ENCODE peak calls at places on chromosomes 11 and 22, in nine cellular contexts. D is posterior vena cava; T is NCI-H1105; R is stimulated activated naive CD8-positive, alpha-beta T cell treated with anti-CD3 and anti-CD28 coated beads, Interleukin-15, amount 100 ng/mL, for 72 hours; W is OCI-M1; L is GM03348; V is neural crest cell; M is NCI-H510A treated with DMSO at 0.1 percent for 48 hours; K is AG09309. U is an unnamed sample.

GRCh38 chr22:29427176-29427760 is 11.1 kb upstream of the RFPL1 start:
- DNase-seq in W (no peak), K (no peak), M (no peak), L (peak; percentile 26), T (no peak), D (no peak), R (no peak), V (no peak), U (no peak)

GRCh38 chr11:120667281-120667680 is 155.7 kb downstream of the GRIK4 start:
- DNase-seq in R (no peak), D (no peak), M (no peak), L (no peak), V (no peak), T (no peak), W (no peak), K (no peak), U (peak; percentile 7)

GRCh38 chr11:18115360-18116127 is 9.7 kb upstream of the SAAL1 start:
- DNase-seq in L (peak; percentile 84), T (peak; percentile 82), R (peak; percentile 66), K (peak; percentile 3), M (peak; percentile 62), V (peak; percentile 64), D (no peak), W (peak; percentile 70), U (peak; percentile 6)

GRCh38 chr11:104907521-104908185 is 9.4 kb upstream of the CASP12 start:
- DNase-seq in M (no peak), D (no peak), R (no peak), W (no peak), K (no peak), L (no peak), T (no peak), V (no peak), U (no peak)

GRCh38 chr11:68841718-68842426 is at the start of gene CPT1A:
- DNase-seq in R (peak; percentile 78), W (peak; percentile 97), M (peak; percentile 76), V (peak; percentile 39), D (peak; percentile 94), L (peak; percentile 98), K (no peak), T (peak; percentile 31), U (peak; percentile 84)

GRCh38 chr11:27085605-27086004 is 45.0 kb downstream of the BBOX1 start:
- DNase-seq in D (no peak), K (no peak), V (no peak), R (no peak), T (no peak), W (peak; percentile 5), L (no peak), M (no peak), U (no peak)

GRCh38 chr11:118086913-118087768 is at the start of gene SMIM35:
- DNase-seq in L (no peak), D (no peak), R (no peak), T (peak; percentile 67), V (no peak), K (no peak), W (no peak), M (no peak), U (no peak)

GRCh38 chr11:112903310-112903709 is 57.9 kb upstream of the NCAM1 start:
- DNase-seq in M (no peak), K (no peak), L (no peak), D (no peak), R (no peak), T (no peak), V (peak; percentile 8), W (no peak), U (peak; percentile 40)

U was measured in MG63.